ENCODE peak calls at places on chromosomes 4 and X, in seven cellular contexts. O is activated gamma-delta T cell; T is effector memory CD4-positive, alpha-beta T cell; W is upper lobe of right lung; Q is amniotic stem cell; R is EH; B is IMR-90. E is an unnamed sample.

GRCh38 chrX:97547873-97548578 is 664.3 kb downstream of the RPA4 start:
- DNase-seq in Q (no peak), B (peak), O (no peak), R (peak), T (no peak), W (no peak), E (no peak)

GRCh38 chrX:47030339-47030738 is 47.9 kb upstream of the RGN start:
- DNase-seq in W (no peak), Q (peak), T (no peak), B (peak), O (no peak), R (peak), E (peak)

GRCh38 chr4:20984011-20984836 is 284.0 kb downstream of the PACRGL start:
- DNase-seq in R (no peak), T (no peak), Q (no peak), O (no peak), B (no peak), W (peak), E (no peak)

GRCh38 chr4:74394476-74395136 is 29.7 kb downstream of the EREG start:
- DNase-seq in O (no peak), W (no peak), Q (no peak), T (no peak), B (peak), R (peak), E (no peak)

GRCh38 chr4:134024251-134024650 is 177.3 kb downstream of the PABPC4L start:
- DNase-seq in O (no peak), R (peak), B (no peak), Q (no peak), T (no peak), W (no peak), E (no peak)

GRCh38 chr4:83305187-83305586 is 20.6 kb upstream of the COQ2 start:
- DNase-seq in W (no peak), T (no peak), O (no peak), R (peak), B (no peak), Q (no peak), E (no peak)

GRCh38 chrX:141668371-141668770 is 30.2 kb downstream of the SPANXD start:
- DNase-seq in R (no peak), B (no peak), T (no peak), O (no peak), W (no peak), Q (no peak), E (no peak)

GRCh38 chrX:102115748-102116147 is 9.7 kb upstream of the TCEAL2 start:
- DNase-seq in T (no peak), B (no peak), O (no peak), Q (no peak), W (no peak), R (no peak), E (no peak)

GRCh38 chr4:156672492-156672891 is 299.1 kb downstream of the PDGFC start:
- DNase-seq in W (no peak), Q (no peak), T (no peak), B (no peak), O (no peak), R (no peak), E (no peak)

GRCh38 chr4:107862658-107863057 is 37.9 kb downstream of the SGMS2 start:
- DNase-seq in O (no peak), W (no peak), T (no peak), B (peak), Q (no peak), R (peak), E (peak)

GRCh38 chr4:115110191-115111166 is 2.9 kb downstream of the NDST4 start:
- DNase-seq in Q (no peak), O (no peak), T (no peak), W (no peak), B (no peak), R (no peak), E (no peak)

GRCh38 chr4:184668511-184669114 is 19.1 kb downstream of the PRIMPOL start:
- DNase-seq in T (no peak), W (no peak), O (no peak), R (peak), Q (no peak), B (peak), E (no peak)

GRCh38 chr4:157072002-157072401 is 3.9 kb upstream of the GLRB start:
- DNase-seq in W (no peak), O (no peak), T (no peak), B (peak), Q (peak), R (peak), E (no peak)

GRCh38 chrX:9627827-9628406 is 137.7 kb downstream of the GPR143 start:
- DNase-seq in O (no peak), B (peak), W (no peak), Q (no peak), T (no peak), R (peak), E (no peak)

GRCh38 chrX:81120270-81120935 is 81.3 kb downstream of the HMGN5 start:
- DNase-seq in W (no peak), Q (no peak), B (no peak), R (peak), T (no peak), O (no peak), E (no peak)

E was measured in HFF-Myc.